ENCODE peak calls at places on chromosomes 3 and 15, in six cellular contexts. T is lower lobe of right lung, X is IMR-90, N is psoas muscle, Z is heart left ventricle, S is spleen. P is an unnamed sample. For H3K9me3, the result is how much of the 10 kb centered on the place peaks cover.

GRCh38 chr3:177306252-177306651 is 109.0 kb upstream of the TBL1XR1 start:
- DNase-seq in Z (no peak), N (no peak), S (no peak), T (no peak), X (peak), P (no peak)

GRCh38 chr3:195886181-195887141 is 21.9 kb downstream of the TNK2 start:
- DNase-seq in N (peak), X (peak), T (no peak), Z (no peak), S (no peak), P (no peak)

GRCh38 chr3:111961461-111962269 is 17.2 kb upstream of the ABHD10 start:
- DNase-seq in X (no peak), N (no peak), Z (no peak), S (no peak), T (no peak), P (no peak)

GRCh38 chr15:56244237-56244810 is 645 bp upstream of the RFX7 start:
- DNase-seq in N (peak), Z (peak), S (peak), X (peak), T (peak), P (peak)

GRCh38 chr3:113166719-113167492 is 44.5 kb upstream of the BOC start:
- DNase-seq in Z (no peak), S (no peak), X (peak), N (peak), T (no peak), P (peak)

GRCh38 chr15:28101201-28101600 is 2.1 kb upstream of the OCA2 start:
- DNase-seq in Z (no peak), X (no peak), N (no peak), S (peak), T (no peak), P (peak)

GRCh38 chr3:134312873-134313838 is 61.1 kb downstream of the AMOTL2 start:
- DNase-seq in X (peak), Z (peak), T (peak), N (peak), S (peak), P (no peak)

GRCh38 chr3:112925560-112925959 is 49.3 kb downstream of the CD200R1 start:
- DNase-seq in N (no peak), Z (no peak), T (no peak), X (no peak), S (no peak), P (no peak)

GRCh38 chr15:98518823-98519561 is 129.3 kb upstream of the IGF1R start:
- DNase-seq in S (no peak), Z (peak), N (no peak), T (no peak), X (peak), P (peak)

GRCh38 chr3:161648071-161648470 is 151.5 kb downstream of the OTOL1 start:
- DNase-seq in T (no peak), S (no peak), N (no peak), X (no peak), Z (no peak), P (no peak)

GRCh38 chr15:20340331-20340811 is 201.2 kb downstream of the GOLGA6L6 start:
- DNase-seq in Z (peak), N (peak), S (peak), T (peak), X (peak), P (peak)

GRCh38 chr15:20340931-20341661 is 200.5 kb downstream of the GOLGA6L6 start:
- DNase-seq in S (peak), T (peak), N (peak), Z (peak), X (no peak), P (peak)

GRCh38 chr15:20345401-20345958 is 196.1 kb downstream of the GOLGA6L6 start:
- DNase-seq in Z (peak), S (peak), N (peak), T (peak), X (no peak), P (peak)

GRCh38 chr15:20344601-20345400 is 196.8 kb downstream of the GOLGA6L6 start:
- DNase-seq in Z (peak), S (peak), X (no peak), T (no peak), N (no peak), P (no peak)

GRCh38 chr15:20341901-20342605 is 199.5 kb downstream of the GOLGA6L6 start:
- DNase-seq in T (peak), X (no peak), Z (peak), N (peak), S (peak), P (peak)
- H3K9me3 ChIP-seq in T (under half), X (half or more), Z (under half), N (under half), S (under half), P (under half)

GRCh38 chr3:76107935-76108570 is 322.7 kb upstream of the ZNF717 start:
- DNase-seq in X (peak), T (no peak), N (no peak), Z (no peak), S (no peak), P (peak)
- TF ChIP-seq CTCF in X (peak), T (peak), N (peak), Z (peak), S (peak), P (peak)

DNA sequence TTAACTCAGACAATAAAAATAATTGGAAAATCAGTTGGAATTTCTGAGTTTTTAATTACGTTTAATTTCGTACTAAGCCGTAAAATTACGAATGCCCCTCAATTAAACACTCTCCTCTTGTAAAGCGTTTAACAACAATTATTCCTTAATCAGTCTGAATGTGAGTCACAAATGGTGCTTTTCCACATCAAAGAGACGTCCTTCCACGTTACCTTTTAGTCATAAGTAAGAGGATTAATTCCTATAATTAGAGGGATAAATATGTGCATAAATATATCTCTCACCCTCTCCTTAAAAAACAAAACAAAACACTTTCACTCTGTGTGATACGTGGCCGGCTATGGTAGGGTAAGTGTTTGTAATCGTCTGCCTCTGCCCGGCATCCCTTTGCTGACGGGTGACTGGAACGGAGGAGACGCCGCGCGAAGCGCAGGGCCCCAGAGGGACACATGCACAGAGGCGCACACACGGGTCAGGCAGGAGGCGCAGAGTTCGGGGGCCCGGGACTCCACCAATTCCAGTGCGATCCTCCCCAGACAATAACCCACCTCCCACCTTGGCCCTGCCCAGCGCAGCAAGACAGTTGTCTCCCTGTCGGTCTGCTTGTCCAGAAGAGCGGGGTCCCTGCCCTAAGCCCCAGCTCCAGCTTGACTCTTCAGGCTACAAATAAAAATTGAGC is 9.7 kb upstream of the MEIS2 start:
- DNase-seq in X (no peak), S (no peak), N (peak), T (no peak), Z (peak), P (peak)
- H3K4me3 ChIP-seq in X (no peak), S (peak), N (peak), T (peak), Z (peak), P (peak)

GRCh38 chr3:47089605-47090004 is 74.3 kb downstream of the SETD2 start:
- DNase-seq in Z (no peak), X (no peak), T (no peak), S (no peak), N (no peak), P (no peak)

GRCh38 chr3:47096955-47097354 is 67.0 kb downstream of the SETD2 start:
- DNase-seq in X (peak), N (no peak), S (no peak), Z (no peak), T (no peak), P (no peak)

DNA sequence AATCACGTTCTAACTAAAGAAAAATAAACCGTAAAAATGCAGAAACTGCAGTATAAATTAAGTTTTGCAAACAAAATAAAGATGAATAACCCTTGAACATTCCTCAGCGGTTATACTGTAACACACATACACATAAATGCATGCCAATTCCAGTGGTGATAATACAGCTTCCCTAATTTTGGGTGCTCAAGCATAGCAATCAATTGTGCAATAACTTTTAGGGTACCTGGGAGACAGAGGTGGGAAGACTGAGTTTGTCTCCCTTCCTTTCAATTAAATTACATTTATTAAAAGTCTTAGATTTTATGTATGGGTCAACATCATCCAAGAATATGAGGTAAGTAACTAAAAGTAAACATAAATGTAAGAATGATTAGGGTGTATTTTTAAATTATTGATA is 71.8 kb downstream of the SETD2 start:
- DNase-seq in X (no peak), N (no peak), S (no peak), T (no peak), Z (no peak), P (no peak)
- H3K9me3 ChIP-seq in X (under half), N (under half), S (under half), T (under half), Z (under half), P (under half)

DNA sequence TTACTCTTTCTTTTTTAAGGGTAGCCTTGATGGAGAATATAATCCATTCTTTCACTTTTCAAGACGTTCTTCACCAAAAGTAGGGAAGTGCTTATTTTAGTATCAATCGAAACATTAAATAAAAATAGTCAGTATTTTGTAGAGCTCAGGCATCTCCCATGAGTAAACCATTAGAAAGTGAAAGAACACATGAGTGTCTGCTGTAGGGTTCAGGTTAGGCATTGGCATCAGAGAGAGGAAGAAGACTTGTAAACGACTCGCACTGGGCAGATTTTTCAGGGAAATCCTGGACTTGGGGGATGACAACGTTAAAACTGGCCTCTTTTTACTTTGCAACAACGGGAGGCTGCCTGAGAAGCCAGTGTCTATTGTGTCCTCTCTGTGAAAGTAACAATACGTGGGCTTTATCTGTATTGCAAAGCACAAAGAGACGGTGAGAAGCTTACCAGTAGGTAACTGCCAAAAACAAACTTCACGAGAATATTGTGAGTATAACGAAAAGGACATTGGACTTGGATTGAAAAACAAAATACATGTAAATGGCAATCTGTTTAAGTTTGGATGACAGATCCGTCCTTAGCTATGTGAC is 451.7 kb downstream of the PYDC2 start:
- DNase-seq in Z (no peak), N (no peak), S (no peak), X (no peak), T (no peak), P (no peak)
- TF ChIP-seq CTCF in Z (no peak), N (no peak), S (no peak), X (no peak), T (no peak), P (no peak)

DNA sequence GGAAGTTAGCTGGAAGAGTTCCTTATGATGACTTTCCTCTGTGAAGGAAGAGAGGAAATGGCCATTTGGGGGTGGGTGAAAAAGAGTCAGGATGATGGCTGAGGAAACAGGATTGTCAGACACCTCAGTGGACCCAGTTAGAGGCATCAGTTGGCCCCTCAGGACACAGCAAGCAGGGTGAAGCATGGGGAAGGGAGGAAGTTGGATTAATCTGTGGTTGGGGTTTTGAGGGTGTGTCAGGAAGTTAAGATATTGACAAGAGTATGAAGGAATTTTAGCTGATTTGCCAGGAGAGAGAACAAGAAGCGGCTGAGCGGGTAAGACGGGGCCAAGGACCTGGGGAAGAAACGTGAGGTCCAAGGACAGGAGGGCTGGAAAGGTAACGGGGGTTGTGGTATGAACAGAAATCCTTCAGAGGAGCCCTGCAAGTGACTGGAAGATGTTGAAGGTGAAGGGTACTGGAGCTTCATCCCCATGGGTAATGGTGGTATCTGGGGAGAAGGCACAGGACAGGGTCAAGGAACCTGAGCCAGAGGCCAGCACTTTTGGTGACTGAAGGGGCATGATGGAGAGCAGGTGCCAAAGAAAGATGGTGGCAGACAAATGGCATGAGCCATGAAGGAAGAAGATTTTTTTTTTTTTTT is 2.7 kb downstream of the UQCC5 start:
- DNase-seq in X (no peak), N (no peak), S (no peak), T (no peak), Z (no peak), P (no peak)
- H3K4me3 ChIP-seq in X (no peak), N (peak), S (no peak), T (no peak), Z (no peak), P (no peak)

DNA sequence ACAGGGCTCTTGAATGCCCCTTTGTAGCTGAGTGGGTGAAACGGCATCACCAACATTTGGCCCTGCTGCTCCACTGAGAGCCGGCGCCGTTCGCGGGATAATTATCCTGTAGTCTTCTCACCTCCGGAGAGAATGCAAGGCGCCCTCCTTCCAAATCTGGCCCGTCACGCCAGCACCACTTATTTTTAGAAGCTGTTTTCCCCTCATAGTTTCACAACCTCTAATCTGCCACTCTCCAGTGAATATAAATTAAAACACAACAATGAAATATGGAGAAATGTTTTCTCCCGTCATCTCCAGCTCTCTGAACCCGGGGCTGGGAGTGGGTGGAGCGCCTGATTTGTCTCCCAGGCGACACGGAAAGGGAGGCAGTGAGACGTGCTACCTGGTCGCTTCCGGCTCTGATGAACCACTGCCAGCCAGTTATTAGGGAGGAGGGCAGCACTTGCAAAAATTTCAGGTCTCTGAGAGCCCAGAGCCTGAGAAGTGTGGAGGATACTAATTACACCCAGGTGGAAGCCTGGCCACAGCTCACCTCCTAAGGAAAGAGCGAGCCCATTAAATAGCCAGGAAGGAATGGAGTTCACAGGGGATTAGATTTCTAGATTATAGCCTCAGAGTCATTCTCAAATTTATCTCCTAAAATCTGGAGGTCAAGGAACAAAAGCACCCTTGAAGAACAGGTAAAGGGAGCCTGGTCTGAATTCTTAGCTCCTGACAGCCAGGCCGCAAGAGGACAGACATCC is 58.8 kb downstream of the LIPC start:
- DNase-seq in N (no peak), Z (no peak), S (no peak), X (no peak), T (no peak), P (no peak)
- H3K9me3 ChIP-seq in N (under half), Z (under half), S (under half), X (under half), T (under half), P (under half)

GRCh38 chr3:43512749-43513404 is 108.9 kb downstream of the ANO10 start:
- DNase-seq in Z (no peak), N (no peak), S (no peak), T (no peak), X (peak), P (no peak)

GRCh38 chr3:43515970-43516369 is 105.8 kb downstream of the ANO10 start:
- DNase-seq in N (no peak), T (no peak), X (no peak), Z (no peak), S (no peak), P (no peak)

GRCh38 chr3:43515208-43515917 is 106.4 kb downstream of the ANO10 start:
- DNase-seq in T (no peak), N (no peak), S (no peak), X (no peak), Z (no peak), P (no peak)
- TF ChIP-seq CTCF in T (no peak), N (no peak), S (no peak), X (no peak), Z (no peak), P (no peak)